ENCODE peak calls at places on chromosomes 1 and 21, in seven cellular contexts. N is AG20443; U is stimulated activated CD4-positive, alpha-beta T cell treated with anti-CD3 and anti-CD28 coated beads, Interleukin-4, amount 100 ng/mL, for 1 hour; Y is H9; V is cardiac septum; X is activated T-cell treated with anti-CD3 and anti-CD28 coated beads, Interleukin-2, amount 50 U/mL, for 24 hours; D is OCI-M1. R is an unnamed sample.
A peak's percentile ranks its signal among the peaks of the same experiment; 100 is the strongest.

GRCh38 chr1:193005785-193006184 is 53.4 kb downstream of the UCHL5 start:
- DNase-seq in N (no peak), D (no peak), X (no peak), U (no peak), V (no peak), Y (no peak), R (no peak)

GRCh38 chr21:26843912-26844257 is 1.3 kb downstream of the ADAMTS1 start:
- DNase-seq in N (peak; percentile 14), V (no peak), U (no peak), Y (no peak), X (no peak), D (peak; percentile 70), R (no peak)

GRCh38 chr1:29647581-29647980 is 411.3 kb downstream of the PTPRU start:
- DNase-seq in X (no peak), N (no peak), V (no peak), U (no peak), Y (no peak), D (no peak), R (no peak)

GRCh38 chr1:84506729-84507453 is 510 bp upstream of the GNG5 start:
- DNase-seq in N (no peak), U (no peak), X (no peak), V (no peak), Y (no peak), D (peak; percentile 58), R (no peak)

GRCh38 chr1:105416246-105416645 is 1640.2 kb upstream of the PRMT6 start:
- DNase-seq in D (no peak), Y (no peak), X (no peak), U (no peak), N (no peak), V (no peak), R (no peak)

GRCh38 chr1:206985162-206985749 is 15.0 kb upstream of the FCAMR start:
- DNase-seq in D (no peak), U (no peak), X (no peak), Y (peak; percentile 54), N (no peak), V (no peak), R (no peak)

GRCh38 chr21:17554619-17555472 is 42.0 kb downstream of the CXADR start:
- DNase-seq in Y (no peak), U (no peak), V (no peak), D (peak; percentile 82), N (peak; percentile 30), X (no peak), R (no peak)

GRCh38 chr1:172154571-172154970 is 265.9 kb upstream of the C1orf105 start:
- DNase-seq in D (peak; percentile 60), V (no peak), N (peak; percentile 61), Y (no peak), X (no peak), U (no peak), R (no peak)

GRCh38 chr1:30512253-30512921 is 211.0 kb downstream of the MATN1 start:
- DNase-seq in U (no peak), X (no peak), N (peak; percentile 79), D (no peak), V (peak; percentile 41), Y (peak; percentile 61), R (no peak)

GRCh38 chr1:52296345-52296744 is 69.7 kb downstream of the CC2D1B start:
- DNase-seq in D (peak; percentile 83), V (no peak), X (no peak), Y (no peak), U (no peak), N (peak; percentile 75), R (no peak)

GRCh38 chr1:39086386-39087108 is 60.4 kb downstream of the NDUFS5 start:
- DNase-seq in X (no peak), V (no peak), N (no peak), Y (no peak), D (no peak), U (no peak), R (no peak)

GRCh38 chr1:2812939-2813653 is 11.6 kb upstream of the TTC34 start:
- DNase-seq in X (no peak), U (no peak), D (no peak), N (no peak), V (no peak), Y (no peak), R (no peak)

GRCh38 chr1:214808845-214809460 is 206.0 kb downstream of the CENPF start:
- DNase-seq in D (peak; percentile 46), X (no peak), N (peak; percentile 29), U (no peak), Y (no peak), V (no peak), R (no peak)

GRCh38 chr1:172949096-172949495 is 101.6 kb downstream of the TNFSF18 start:
- DNase-seq in X (no peak), D (no peak), U (no peak), Y (no peak), N (no peak), V (no peak), R (no peak)

GRCh38 chr21:46667191-46667734 is 31.8 kb downstream of the PRMT2 start:
- DNase-seq in D (no peak), N (peak; percentile 29), V (no peak), U (no peak), X (peak; percentile 56), Y (peak; percentile 54), R (no peak)

GRCh38 chr1:61052393-61053280 is 29.7 kb upstream of the NFIA start:
- DNase-seq in V (no peak), X (no peak), U (no peak), Y (peak; percentile 46), N (no peak), D (peak; percentile 49), R (no peak)

GRCh38 chr1:8641317-8641997 is 176.0 kb downstream of the RERE start:
- DNase-seq in N (no peak), X (no peak), Y (no peak), V (no peak), D (no peak), U (no peak), R (no peak)

GRCh38 chr1:107952989-107953388 is 12.0 kb downstream of the VAV3 start:
- DNase-seq in N (no peak), X (no peak), D (peak; percentile 12), U (no peak), Y (no peak), V (no peak), R (no peak)

GRCh38 chr1:59549067-59549837 is 252.4 kb downstream of the FGGY start:
- DNase-seq in N (no peak), D (no peak), Y (no peak), X (no peak), U (no peak), V (no peak), R (no peak)

GRCh38 chr1:87812881-87813577 is 484.3 kb downstream of the LMO4 start:
- DNase-seq in X (no peak), N (no peak), D (no peak), U (no peak), Y (no peak), V (no peak), R (no peak)

GRCh38 chr1:39672551-39672947 is 642 bp upstream of the NT5C1A start:
- DNase-seq in Y (peak; percentile 68), D (peak; percentile 52), X (peak; percentile 63), U (peak; percentile 40), V (no peak), N (no peak), R (no peak)

GRCh38 chr1:162541619-162542141 is 19.8 kb upstream of the UAP1 start:
- DNase-seq in N (peak; percentile 79), U (no peak), V (no peak), X (no peak), D (no peak), Y (no peak), R (no peak)

GRCh38 chr1:247222840-247223239 is 33.0 kb upstream of the VN1R5 start:
- DNase-seq in N (no peak), V (no peak), D (no peak), X (no peak), U (no peak), Y (no peak), R (no peak)

GRCh38 chr1:107110346-107110745 is 30.5 kb upstream of the NTNG1 start:
- DNase-seq in N (peak; percentile 45), U (no peak), D (no peak), X (no peak), Y (no peak), V (no peak), R (no peak)

GRCh38 chr1:29993950-29994349 is 729.4 kb downstream of the MATN1 start:
- DNase-seq in N (no peak), Y (no peak), X (no peak), D (no peak), V (no peak), U (no peak), R (no peak)

GRCh38 chr1:150555971-150556865 is 7.0 kb downstream of the ADAMTSL4 start:
- DNase-seq in Y (peak; percentile 33), V (no peak), X (no peak), D (no peak), N (no peak), U (no peak), R (no peak)

GRCh38 chr1:69824932-69825331 is 257.2 kb downstream of the LRRC7 start:
- DNase-seq in D (no peak), U (no peak), N (peak; percentile 42), V (no peak), X (no peak), Y (no peak), R (no peak)

GRCh38 chr1:155392898-155393411 is 72.3 kb downstream of the RUSC1 start:
- DNase-seq in N (no peak), U (no peak), D (no peak), X (no peak), Y (no peak), V (no peak), R (no peak)

GRCh38 chr1:92792340-92792782 is 7.5 kb upstream of the EVI5 start:
- DNase-seq in N (no peak), Y (no peak), V (no peak), U (no peak), X (no peak), D (peak; percentile 84), R (no peak)

GRCh38 chr1:174769961-174770549 is 229.7 kb upstream of the CACYBP start:
- DNase-seq in D (peak; percentile 78), U (no peak), V (no peak), Y (no peak), N (peak; percentile 54), X (no peak), R (no peak)

GRCh38 chr1:235011064-235011598 is 117.5 kb downstream of the TOMM20 start:
- DNase-seq in Y (no peak), D (no peak), N (no peak), V (peak; percentile 71), X (peak; percentile 72), U (peak; percentile 72), R (no peak)

GRCh38 chr1:53470155-53470554 is 11.0 kb downstream of the DMRTB1 start:
- DNase-seq in D (no peak), Y (peak; percentile 98), U (no peak), X (no peak), N (peak; percentile 97), V (no peak), R (no peak)

GRCh38 chr21:17514124-17514481 is 1.3 kb downstream of the CXADR start:
- DNase-seq in Y (peak; percentile 67), U (no peak), X (no peak), V (no peak), N (no peak), D (no peak), R (no peak)

GRCh38 chr21:33023574-33024277 is 2.0 kb upstream of the OLIG2 start:
- DNase-seq in N (no peak), V (no peak), U (no peak), Y (peak; percentile 63), X (no peak), D (no peak), R (no peak)

GRCh38 chr1:108027389-108027788 is 62.4 kb upstream of the VAV3 start:
- DNase-seq in N (no peak), D (no peak), X (no peak), V (no peak), U (no peak), Y (no peak), R (no peak)

R was measured in esophagus squamous epithelium.